ENCODE peak calls at places on chromosomes 4 and X, in six cellular contexts. U is AG10803, B is lower lobe of right lung, Y is fibroblast of mammary gland, J is K562, C is thyroid gland. I is an unnamed sample.
A peak's percentile ranks its signal among the peaks of the same experiment; 100 is the strongest.

GRCh38 chrX:11374570-11374969 is 81.4 kb downstream of the AMELX start:
- DNase-seq in U (no peak), B (no peak), Y (no peak), J (no peak), C (no peak), I (no peak)

GRCh38 chr4:85744950-85745349 is 270.0 kb downstream of the ARHGAP24 start:
- DNase-seq in U (no peak), B (no peak), Y (peak; percentile 40), J (no peak), C (no peak), I (no peak)

GRCh38 chr4:20987191-20987590 is 286.9 kb downstream of the PACRGL start:
- DNase-seq in U (no peak), B (no peak), Y (no peak), J (no peak), C (no peak), I (no peak)

GRCh38 chr4:85703098-85703497 is 228.1 kb downstream of the ARHGAP24 start:
- DNase-seq in U (peak; percentile 38), B (no peak), Y (peak; percentile 17), J (no peak), C (no peak), I (no peak)

GRCh38 chrX:16882188-16882587 is 12.0 kb upstream of the RBBP7 start:
- DNase-seq in U (no peak), B (peak; percentile 52), Y (no peak), J (no peak), C (peak; percentile 58), I (peak; percentile 27)

GRCh38 chr4:145824469-145824868 is 114.2 kb downstream of the ZNF827 start:
- DNase-seq in U (no peak), B (no peak), Y (no peak), J (no peak), C (no peak), I (no peak)

GRCh38 chrX:12149670-12150407 is 11.6 kb downstream of the FRMPD4 start:
- DNase-seq in U (no peak), B (no peak), Y (no peak), J (no peak), C (no peak), I (no peak)

GRCh38 chr4:140049024-140049923 is 104.7 kb downstream of the MAML3 start:
- DNase-seq in U (peak; percentile 49), B (no peak), Y (peak; percentile 49), J (no peak), C (peak; percentile 16), I (peak; percentile 33)

GRCh38 chr4:66562276-66562806 is 892.1 kb upstream of the EPHA5 start:
- DNase-seq in U (peak; percentile 13), B (no peak), Y (no peak), J (no peak), C (no peak), I (peak; percentile 89)

GRCh38 chr4:66554844-66555243 is 884.6 kb upstream of the EPHA5 start:
- DNase-seq in U (no peak), B (no peak), Y (no peak), J (no peak), C (no peak), I (peak; percentile 41)

GRCh38 chr4:66558651-66559050 is 888.4 kb upstream of the EPHA5 start:
- DNase-seq in U (peak; percentile 5), B (no peak), Y (no peak), J (no peak), C (no peak), I (peak; percentile 70)

GRCh38 chr4:66555301-66555700 is 885.0 kb upstream of the EPHA5 start:
- DNase-seq in U (peak; percentile 33), B (no peak), Y (no peak), J (no peak), C (no peak), I (peak; percentile 92)

GRCh38 chr4:66556651-66557278 is 886.5 kb upstream of the EPHA5 start:
- DNase-seq in U (no peak), B (no peak), Y (no peak), J (no peak), C (no peak), I (no peak)
- TF ChIP-seq CTCF in U (no peak), B (no peak), Y (no peak), J (no peak), C (no peak), I (no peak)

GRCh38 chr4:185644408-185644807 is 109.1 kb upstream of the PDLIM3 start:
- DNase-seq in U (no peak), B (no peak), Y (no peak), J (no peak), C (no peak), I (no peak)

GRCh38 chr4:185638093-185638492 is 102.8 kb upstream of the PDLIM3 start:
- DNase-seq in U (no peak), B (no peak), Y (no peak), J (no peak), C (no peak), I (no peak)

GRCh38 chr4:185638548-185639301 is 103.4 kb upstream of the PDLIM3 start:
- DNase-seq in U (peak; percentile 7), B (no peak), Y (peak; percentile 3), J (no peak), C (no peak), I (no peak)

GRCh38 chr4:185642907-185643306 is 107.6 kb upstream of the PDLIM3 start:
- DNase-seq in U (no peak), B (no peak), Y (no peak), J (no peak), C (no peak), I (no peak)

GRCh38 chr4:185640809-185641675 is 105.7 kb upstream of the PDLIM3 start:
- DNase-seq in U (peak; percentile 84), B (no peak), Y (peak; percentile 83), J (peak; percentile 14), C (no peak), I (peak; percentile 88)
- TF ChIP-seq CTCF in U (peak; percentile 61), B (peak; percentile 47), Y (peak; percentile 45), J (peak; percentile 40), C (peak; percentile 60), I (peak; percentile 34)

GRCh38 chrX:108224727-108225455 is 133.3 kb downstream of the ATG4A start:
- DNase-seq in U (peak; percentile 3), B (no peak), Y (peak; percentile 41), J (peak; percentile 43), C (peak; percentile 13), I (peak; percentile 45)

GRCh38 chrX:108219949-108220601 is 128.5 kb downstream of the ATG4A start:
- DNase-seq in U (no peak), B (no peak), Y (no peak), J (peak; percentile 35), C (no peak), I (no peak)

GRCh38 chrX:108223606-108224005 is 132.0 kb downstream of the ATG4A start:
- DNase-seq in U (no peak), B (no peak), Y (no peak), J (no peak), C (no peak), I (peak; percentile 25)

GRCh38 chrX:108224218-108224617 is 132.6 kb downstream of the ATG4A start:
- DNase-seq in U (no peak), B (no peak), Y (no peak), J (no peak), C (no peak), I (no peak)

DNA sequence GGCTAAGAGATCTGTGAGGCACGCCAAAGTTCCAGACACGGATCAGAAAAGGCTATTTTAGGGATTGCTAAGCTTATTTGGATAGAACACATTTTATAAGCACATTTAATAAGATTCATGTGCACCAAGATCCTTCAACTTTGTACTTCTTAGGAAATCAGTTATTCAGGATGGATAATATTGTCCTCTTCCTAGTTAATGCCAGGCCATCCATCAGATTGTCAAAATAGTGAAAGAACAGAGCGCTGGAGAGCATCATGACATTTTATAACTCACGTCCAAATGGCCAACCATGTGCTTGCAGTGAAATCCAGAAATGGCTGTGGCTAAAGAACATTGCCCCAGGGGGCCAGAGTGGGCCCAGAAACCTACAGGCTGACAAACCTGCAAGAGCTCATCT is 129.9 kb downstream of the ATG4A start:
- DNase-seq in U (no peak), B (no peak), Y (no peak), J (no peak), C (no peak), I (peak; percentile 31)
- TF ChIP-seq CTCF in U (no peak), B (no peak), Y (no peak), J (no peak), C (no peak), I (no peak)

GRCh38 chr4:41214158-41215146 is at the start of gene APBB2:
- DNase-seq in U (peak; percentile 96), B (peak; percentile 95), Y (peak; percentile 95), J (peak; percentile 86), C (peak; percentile 97), I (peak; percentile 95)
- TF ChIP-seq CTCF in U (peak; percentile 58), B (peak; percentile 94), Y (peak; percentile 53), J (peak; percentile 55), C (peak; percentile 53), I (peak; percentile 79)

GRCh38 chr4:118076958-118077766 is 42.9 kb downstream of the NDST3 start:
- DNase-seq in U (peak; percentile 41), B (no peak), Y (peak; percentile 46), J (no peak), C (no peak), I (peak; percentile 29)
- TF ChIP-seq CTCF in U (peak; percentile 75), B (peak; percentile 13), Y (peak; percentile 69), J (no peak), C (no peak), I (peak; percentile 52)

I was measured in fibroblast of the aortic adventitia.